ENCODE peak calls at places on chromosomes 11 and 22, in five cellular contexts. O, D, V, F and X are unnamed samples.

GRCh38 chr22:35739642-35740041 is 22.0 kb downstream of the APOL5 start:
- DNase-seq in O (peak), D (no peak), V (peak), F (peak), X (no peak)

GRCh38 chr22:23205330-23205729 is 25.0 kb downstream of the BCR start:
- DNase-seq in O (no peak), D (no peak), V (no peak), F (no peak), X (no peak)

GRCh38 chr11:13352711-13353110 is 75.1 kb downstream of the BMAL1 start:
- DNase-seq in O (no peak), D (no peak), V (no peak), F (no peak), X (no peak)

GRCh38 chr11:2664886-2665746 is 34.7 kb downstream of the KCNQ1OT1 start:
- DNase-seq in O (no peak), D (no peak), V (no peak), F (no peak), X (no peak)

GRCh38 chr11:21625982-21626381 is 566.9 kb upstream of the ANO5 start:
- DNase-seq in O (peak), D (no peak), V (no peak), F (no peak), X (no peak)

GRCh38 chr11:78564889-78565467 is 9.7 kb downstream of the NARS2 start:
- DNase-seq in O (no peak), D (no peak), V (no peak), F (no peak), X (no peak)

GRCh38 chr22:47630741-47631534 is 868.5 kb downstream of the TBC1D22A start:
- DNase-seq in O (no peak), D (no peak), V (no peak), F (no peak), X (no peak)

GRCh38 chr22:44807915-44808690 is 55.7 kb downstream of the ARHGAP8 start:
- DNase-seq in O (no peak), D (no peak), V (no peak), F (peak), X (no peak)

GRCh38 chr22:44661070-44661469 is 40.9 kb upstream of the PRR5 start:
- DNase-seq in O (no peak), D (no peak), V (no peak), F (no peak), X (no peak)

GRCh38 chr22:37228106-37229011 is 15.7 kb downstream of the RAC2 start:
- DNase-seq in O (no peak), D (peak), V (no peak), F (no peak), X (no peak)

GRCh38 chr11:78860720-78861422 is 286.2 kb upstream of the NARS2 start:
- DNase-seq in O (peak), D (no peak), V (no peak), F (no peak), X (no peak)

GRCh38 chr11:117144477-117145392 is 648 bp downstream of the PAFAH1B2 start:
- DNase-seq in O (peak), D (peak), V (peak), F (peak), X (no peak)